ENCODE peak calls at places on chromosomes 3 and 15, in eight cellular contexts. One of them, this sample, is unnamed. For H3K4me1, the result is how much of the 10 kb centered on the place peaks cover.

GRCh38 chr3:113560265-113560664 is 27.9 kb downstream of the SIDT1 start:
- DNase-seq in adrenal gland: no peak
- DNase-seq in left ventricle myocardium inferior: no peak
- DNase-seq in mammary epithelial cell: no peak
- DNase-seq in PC-3: no peak
- DNase-seq in kidney: no peak
- DNase-seq in mesendoderm: no peak
- DNase-seq in A549: no peak
- DNase-seq in this sample: no peak

GRCh38 chr3:78977073-78977472 is 790.7 kb downstream of the ROBO1 start:
- DNase-seq in mammary epithelial cell: no peak
- DNase-seq in left ventricle myocardium inferior: no peak
- DNase-seq in mesendoderm: no peak
- DNase-seq in adrenal gland: no peak
- DNase-seq in PC-3: no peak
- DNase-seq in A549: no peak
- DNase-seq in kidney: no peak
- DNase-seq in this sample: no peak

GRCh38 chr15:52100807-52101206 is 11.8 kb downstream of the BCL2L10 start:
- DNase-seq in mammary epithelial cell: peak
- DNase-seq in PC-3: peak
- DNase-seq in kidney: peak
- DNase-seq in adrenal gland: peak
- DNase-seq in A549: no peak
- DNase-seq in mesendoderm: peak
- DNase-seq in left ventricle myocardium inferior: peak
- DNase-seq in this sample: no peak

GRCh38 chr3:80618295-80619256 is 850.8 kb upstream of the ROBO1 start:
- DNase-seq in PC-3: no peak
- DNase-seq in mesendoderm: no peak
- DNase-seq in left ventricle myocardium inferior: no peak
- DNase-seq in adrenal gland: no peak
- DNase-seq in mammary epithelial cell: no peak
- DNase-seq in kidney: no peak
- DNase-seq in A549: no peak
- DNase-seq in this sample: no peak

GRCh38 chr3:18738393-18739097 is 313.4 kb upstream of the SATB1 start:
- DNase-seq in PC-3: no peak
- DNase-seq in mammary epithelial cell: no peak
- DNase-seq in adrenal gland: no peak
- DNase-seq in mesendoderm: no peak
- DNase-seq in kidney: no peak
- DNase-seq in A549: no peak
- DNase-seq in left ventricle myocardium inferior: no peak
- DNase-seq in this sample: no peak

GRCh38 chr3:46435327-46435726 is 28.3 kb downstream of the CCRL2 start:
- DNase-seq in A549: no peak
- DNase-seq in kidney: no peak
- DNase-seq in PC-3: no peak
- DNase-seq in adrenal gland: no peak
- DNase-seq in mammary epithelial cell: no peak
- DNase-seq in left ventricle myocardium inferior: no peak
- DNase-seq in mesendoderm: no peak
- DNase-seq in this sample: no peak

GRCh38 chr3:4738737-4739274 is 240.4 kb upstream of the BHLHE40 start:
- DNase-seq in PC-3: no peak
- DNase-seq in mammary epithelial cell: peak
- DNase-seq in mesendoderm: no peak
- DNase-seq in A549: no peak
- DNase-seq in adrenal gland: no peak
- DNase-seq in left ventricle myocardium inferior: no peak
- DNase-seq in kidney: no peak
- DNase-seq in this sample: no peak

GRCh38 chr3:134610455-134611385 is 40.1 kb downstream of the KY start:
- DNase-seq in left ventricle myocardium inferior: no peak
- DNase-seq in kidney: no peak
- DNase-seq in mesendoderm: no peak
- DNase-seq in PC-3: no peak
- DNase-seq in mammary epithelial cell: no peak
- DNase-seq in A549: no peak
- DNase-seq in adrenal gland: peak
- DNase-seq in this sample: no peak

GRCh38 chr15:81548350-81549116 is 174.5 kb upstream of the TMC3 start:
- DNase-seq in mammary epithelial cell: no peak
- DNase-seq in adrenal gland: no peak
- DNase-seq in A549: no peak
- DNase-seq in kidney: no peak
- DNase-seq in mesendoderm: no peak
- DNase-seq in left ventricle myocardium inferior: no peak
- DNase-seq in PC-3: peak
- DNase-seq in this sample: no peak

GRCh38 chr15:66066439-66066838 is 187.1 kb downstream of the MEGF11 start:
- DNase-seq in left ventricle myocardium inferior: no peak
- DNase-seq in A549: no peak
- DNase-seq in mammary epithelial cell: no peak
- DNase-seq in kidney: peak
- DNase-seq in mesendoderm: no peak
- DNase-seq in adrenal gland: no peak
- DNase-seq in PC-3: no peak
- DNase-seq in this sample: no peak

GRCh38 chr15:59237119-59237853 is 30.6 kb downstream of the LDHAL6B start:
- DNase-seq in mammary epithelial cell: no peak
- DNase-seq in A549: no peak
- DNase-seq in kidney: no peak
- DNase-seq in left ventricle myocardium inferior: no peak
- DNase-seq in mesendoderm: no peak
- DNase-seq in PC-3: no peak
- DNase-seq in adrenal gland: no peak
- DNase-seq in this sample: no peak

GRCh38 chr3:156259896-156260788 is 139.8 kb downstream of the KCNAB1 start:
- DNase-seq in mesendoderm: no peak
- DNase-seq in adrenal gland: no peak
- DNase-seq in kidney: no peak
- DNase-seq in PC-3: no peak
- DNase-seq in left ventricle myocardium inferior: no peak
- DNase-seq in A549: no peak
- DNase-seq in mammary epithelial cell: no peak
- DNase-seq in this sample: no peak

GRCh38 chr15:40002295-40002694 is 36.7 kb downstream of the SRP14 start:
- DNase-seq in PC-3: peak
- DNase-seq in left ventricle myocardium inferior: no peak
- DNase-seq in kidney: no peak
- DNase-seq in mammary epithelial cell: peak
- DNase-seq in adrenal gland: no peak
- DNase-seq in mesendoderm: peak
- DNase-seq in A549: peak
- DNase-seq in this sample: no peak

GRCh38 chr3:43766672-43767465 is 76.1 kb downstream of the ABHD5 start:
- DNase-seq in mammary epithelial cell: peak
- DNase-seq in PC-3: peak
- DNase-seq in adrenal gland: no peak
- DNase-seq in left ventricle myocardium inferior: no peak
- DNase-seq in kidney: no peak
- DNase-seq in A549: no peak
- DNase-seq in mesendoderm: no peak
- DNase-seq in this sample: no peak

GRCh38 chr3:63328386-63328785 is 50.3 kb downstream of the SYNPR start:
- DNase-seq in mesendoderm: no peak
- DNase-seq in left ventricle myocardium inferior: no peak
- DNase-seq in kidney: no peak
- DNase-seq in A549: no peak
- DNase-seq in adrenal gland: no peak
- DNase-seq in mammary epithelial cell: peak
- DNase-seq in PC-3: no peak
- DNase-seq in this sample: no peak

GRCh38 chr3:15794842-15795562 is 2.8 kb downstream of the ANKRD28 start:
- DNase-seq in PC-3: no peak
- DNase-seq in mammary epithelial cell: no peak
- DNase-seq in left ventricle myocardium inferior: no peak
- DNase-seq in kidney: no peak
- DNase-seq in mesendoderm: no peak
- DNase-seq in adrenal gland: no peak
- DNase-seq in A549: no peak
- DNase-seq in this sample: no peak
- H3K4me1 ChIP-seq in PC-3: half or more
- H3K4me1 ChIP-seq in mammary epithelial cell: under half
- H3K4me1 ChIP-seq in left ventricle myocardium inferior: under half
- H3K4me1 ChIP-seq in kidney: under half
- H3K4me1 ChIP-seq in mesendoderm: under half
- H3K4me1 ChIP-seq in adrenal gland: under half
- H3K4me1 ChIP-seq in A549: under half
- H3K4me1 ChIP-seq in this sample: under half

GRCh38 chr3:3107181-3107580 is 3.0 kb downstream of the IL5RA start:
- DNase-seq in PC-3: no peak
- DNase-seq in left ventricle myocardium inferior: no peak
- DNase-seq in mesendoderm: no peak
- DNase-seq in A549: no peak
- DNase-seq in kidney: no peak
- DNase-seq in adrenal gland: no peak
- DNase-seq in mammary epithelial cell: no peak
- DNase-seq in this sample: no peak
- H3K4me3 ChIP-seq in PC-3: no peak
- H3K4me3 ChIP-seq in left ventricle myocardium inferior: no peak
- H3K4me3 ChIP-seq in mesendoderm: no peak
- H3K4me3 ChIP-seq in A549: no peak
- H3K4me3 ChIP-seq in kidney: no peak
- H3K4me3 ChIP-seq in adrenal gland: no peak
- H3K4me3 ChIP-seq in mammary epithelial cell: no peak
- H3K4me3 ChIP-seq in this sample: no peak

GRCh38 chr3:58025406-58025805 is 17.2 kb downstream of the FLNB start:
- DNase-seq in left ventricle myocardium inferior: no peak
- DNase-seq in PC-3: no peak
- DNase-seq in mammary epithelial cell: no peak
- DNase-seq in mesendoderm: no peak
- DNase-seq in A549: no peak
- DNase-seq in adrenal gland: no peak
- DNase-seq in kidney: no peak
- DNase-seq in this sample: no peak

GRCh38 chr3:58028902-58029301 is 20.7 kb downstream of the FLNB start:
- DNase-seq in A549: no peak
- DNase-seq in adrenal gland: no peak
- DNase-seq in mesendoderm: no peak
- DNase-seq in left ventricle myocardium inferior: no peak
- DNase-seq in mammary epithelial cell: no peak
- DNase-seq in kidney: no peak
- DNase-seq in PC-3: peak
- DNase-seq in this sample: no peak

GRCh38 chr3:58027704-58028317 is 19.6 kb downstream of the FLNB start:
- DNase-seq in left ventricle myocardium inferior: no peak
- DNase-seq in kidney: no peak
- DNase-seq in adrenal gland: no peak
- DNase-seq in mammary epithelial cell: no peak
- DNase-seq in mesendoderm: no peak
- DNase-seq in A549: no peak
- DNase-seq in PC-3: peak
- DNase-seq in this sample: no peak

GRCh38 chr3:58025824-58026579 is 17.8 kb downstream of the FLNB start:
- DNase-seq in left ventricle myocardium inferior: no peak
- DNase-seq in kidney: peak
- DNase-seq in mammary epithelial cell: no peak
- DNase-seq in mesendoderm: no peak
- DNase-seq in adrenal gland: peak
- DNase-seq in A549: no peak
- DNase-seq in PC-3: peak
- DNase-seq in this sample: no peak

GRCh38 chr3:58026598-58026997 is 18.4 kb downstream of the FLNB start:
- DNase-seq in kidney: no peak
- DNase-seq in mesendoderm: no peak
- DNase-seq in A549: no peak
- DNase-seq in PC-3: peak
- DNase-seq in mammary epithelial cell: peak
- DNase-seq in left ventricle myocardium inferior: no peak
- DNase-seq in adrenal gland: no peak
- DNase-seq in this sample: no peak
- H3K4me1 ChIP-seq in kidney: under half
- H3K4me1 ChIP-seq in mesendoderm: under half
- H3K4me1 ChIP-seq in A549: half or more
- H3K4me1 ChIP-seq in PC-3: half or more
- H3K4me1 ChIP-seq in mammary epithelial cell: half or more
- H3K4me1 ChIP-seq in left ventricle myocardium inferior: under half
- H3K4me1 ChIP-seq in adrenal gland: under half
- H3K4me1 ChIP-seq in this sample: under half

DNA sequence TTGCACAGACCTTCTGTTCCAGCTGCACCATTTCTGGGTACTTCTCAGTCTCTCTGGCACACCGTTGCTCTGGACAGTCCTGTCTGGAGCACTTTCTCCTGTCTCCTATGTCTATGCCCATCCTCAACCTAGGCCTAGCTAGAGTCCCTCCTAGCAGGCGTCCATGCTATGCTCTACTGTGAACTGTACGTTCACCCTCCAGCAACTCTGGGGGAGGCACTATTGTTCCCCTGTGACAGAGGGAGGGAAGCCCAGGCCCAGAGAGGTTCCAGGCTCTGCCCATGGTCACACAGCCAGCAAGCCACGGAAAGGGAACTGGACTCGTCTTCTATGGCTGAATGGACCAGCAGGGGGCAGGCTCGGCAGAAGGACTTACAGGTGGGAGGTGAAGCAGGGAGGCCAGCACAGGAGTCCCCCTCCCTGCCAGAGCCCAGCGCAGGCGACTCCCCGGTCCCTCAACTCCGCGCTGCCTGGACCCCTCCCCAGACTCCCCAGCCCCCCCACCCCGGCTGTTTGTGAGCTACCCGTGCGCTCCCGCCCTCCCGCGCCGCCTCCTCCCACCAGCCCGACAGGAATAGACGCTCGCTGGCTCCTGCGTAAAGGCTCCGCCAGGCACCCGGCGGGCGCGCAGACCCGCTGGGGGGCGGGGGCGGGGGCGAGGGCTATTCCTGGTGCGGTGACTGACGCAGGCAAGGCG is 1.7 kb upstream of the LINGO1 start:
- DNase-seq in mammary epithelial cell: peak
- DNase-seq in adrenal gland: peak
- DNase-seq in A549: peak
- DNase-seq in left ventricle myocardium inferior: peak
- DNase-seq in mesendoderm: peak
- DNase-seq in PC-3: peak
- DNase-seq in kidney: peak
- DNase-seq in this sample: no peak
- H3K4me3 ChIP-seq in mammary epithelial cell: no peak
- H3K4me3 ChIP-seq in adrenal gland: no peak
- H3K4me3 ChIP-seq in A549: no peak
- H3K4me3 ChIP-seq in left ventricle myocardium inferior: peak
- H3K4me3 ChIP-seq in mesendoderm: no peak
- H3K4me3 ChIP-seq in PC-3: no peak
- H3K4me3 ChIP-seq in kidney: no peak
- H3K4me3 ChIP-seq in this sample: no peak

GRCh38 chr15:78065973-78066946 is 11.3 kb downstream of the TBC1D2B start:
- DNase-seq in mammary epithelial cell: no peak
- DNase-seq in PC-3: no peak
- DNase-seq in kidney: no peak
- DNase-seq in A549: no peak
- DNase-seq in mesendoderm: no peak
- DNase-seq in left ventricle myocardium inferior: no peak
- DNase-seq in adrenal gland: no peak
- DNase-seq in this sample: no peak
- H3K4me1 ChIP-seq in mammary epithelial cell: under half
- H3K4me1 ChIP-seq in PC-3: under half
- H3K4me1 ChIP-seq in kidney: under half
- H3K4me1 ChIP-seq in A549: under half
- H3K4me1 ChIP-seq in mesendoderm: under half
- H3K4me1 ChIP-seq in left ventricle myocardium inferior: half or more
- H3K4me1 ChIP-seq in adrenal gland: half or more
- H3K4me1 ChIP-seq in this sample: half or more